ENCODE peak calls at places on chromosomes 16 and 17, in eight cellular contexts. One of them, this sample, is unnamed.

GRCh38 chr16:4646773-4647660 is 22.4 kb downstream of the MGRN1 start:
- DNase-seq in PC-3: no peak
- DNase-seq in A549: no peak
- DNase-seq in endodermal cell: no peak
- DNase-seq in aorta: no peak
- DNase-seq in lung: no peak
- DNase-seq in CD4-positive, alpha-beta memory T cell: no peak
- DNase-seq in cardiac muscle cell: no peak
- DNase-seq in this sample: no peak

GRCh38 chr17:17681744-17682292 is 560 bp downstream of the RAI1 start:
- DNase-seq in A549: no peak
- DNase-seq in endodermal cell: peak; percentile 76
- DNase-seq in cardiac muscle cell: no peak
- DNase-seq in PC-3: peak; percentile 33
- DNase-seq in aorta: peak; percentile 86
- DNase-seq in lung: no peak
- DNase-seq in CD4-positive, alpha-beta memory T cell: peak; percentile 21
- DNase-seq in this sample: peak; percentile 64

GRCh38 chr17:32142857-32143524 is 689 bp downstream of the RHOT1 start:
- DNase-seq in PC-3: peak; percentile 75
- DNase-seq in A549: peak; percentile 64
- DNase-seq in endodermal cell: peak; percentile 96
- DNase-seq in lung: peak; percentile 93
- DNase-seq in CD4-positive, alpha-beta memory T cell: no peak
- DNase-seq in cardiac muscle cell: peak; percentile 71
- DNase-seq in aorta: no peak
- DNase-seq in this sample: peak; percentile 81

GRCh38 chr16:78363843-78364242 is 264.4 kb downstream of the WWOX start:
- DNase-seq in lung: no peak
- DNase-seq in endodermal cell: peak; percentile 53
- DNase-seq in PC-3: no peak
- DNase-seq in cardiac muscle cell: no peak
- DNase-seq in CD4-positive, alpha-beta memory T cell: no peak
- DNase-seq in aorta: no peak
- DNase-seq in A549: no peak
- DNase-seq in this sample: no peak

GRCh38 chr17:187130-187529 is 5.7 kb upstream of the DOC2B start:
- DNase-seq in A549: no peak
- DNase-seq in PC-3: no peak
- DNase-seq in endodermal cell: no peak
- DNase-seq in aorta: no peak
- DNase-seq in lung: no peak
- DNase-seq in cardiac muscle cell: no peak
- DNase-seq in CD4-positive, alpha-beta memory T cell: no peak
- DNase-seq in this sample: no peak

GRCh38 chr16:85356157-85356556 is 243.9 kb upstream of the CIBAR2 start:
- DNase-seq in CD4-positive, alpha-beta memory T cell: no peak
- DNase-seq in A549: no peak
- DNase-seq in lung: no peak
- DNase-seq in endodermal cell: no peak
- DNase-seq in PC-3: no peak
- DNase-seq in cardiac muscle cell: no peak
- DNase-seq in aorta: no peak
- DNase-seq in this sample: no peak

GRCh38 chr17:31494259-31495048 is 103.0 kb downstream of the RAB11FIP4 start:
- DNase-seq in CD4-positive, alpha-beta memory T cell: peak; percentile 77
- DNase-seq in aorta: no peak
- DNase-seq in endodermal cell: no peak
- DNase-seq in A549: no peak
- DNase-seq in lung: no peak
- DNase-seq in cardiac muscle cell: no peak
- DNase-seq in PC-3: no peak
- DNase-seq in this sample: no peak

GRCh38 chr16:67474551-67474950 is 6.4 kb downstream of the ATP6V0D1 start:
- DNase-seq in A549: no peak
- DNase-seq in CD4-positive, alpha-beta memory T cell: no peak
- DNase-seq in endodermal cell: no peak
- DNase-seq in cardiac muscle cell: no peak
- DNase-seq in aorta: no peak
- DNase-seq in lung: no peak
- DNase-seq in PC-3: no peak
- DNase-seq in this sample: no peak

GRCh38 chr17:17815436-17816200 is 21.2 kb downstream of the SREBF1 start:
- DNase-seq in PC-3: no peak
- DNase-seq in aorta: no peak
- DNase-seq in A549: no peak
- DNase-seq in lung: no peak
- DNase-seq in CD4-positive, alpha-beta memory T cell: no peak
- DNase-seq in cardiac muscle cell: no peak
- DNase-seq in endodermal cell: no peak
- DNase-seq in this sample: no peak

GRCh38 chr16:85034591-85035433 is 7.2 kb downstream of the KIAA0513 start:
- DNase-seq in lung: no peak
- DNase-seq in A549: no peak
- DNase-seq in CD4-positive, alpha-beta memory T cell: no peak
- DNase-seq in aorta: no peak
- DNase-seq in endodermal cell: no peak
- DNase-seq in cardiac muscle cell: no peak
- DNase-seq in PC-3: no peak
- DNase-seq in this sample: no peak

GRCh38 chr17:45052052-45052772 is 780 bp upstream of the DCAKD start:
- DNase-seq in cardiac muscle cell: peak; percentile 42
- DNase-seq in aorta: peak; percentile 88
- DNase-seq in A549: no peak
- DNase-seq in endodermal cell: peak; percentile 85
- DNase-seq in lung: peak; percentile 41
- DNase-seq in PC-3: peak; percentile 27
- DNase-seq in CD4-positive, alpha-beta memory T cell: peak; percentile 70
- DNase-seq in this sample: peak; percentile 57

GRCh38 chr17:56902350-56902749 is 11.5 kb downstream of the TRIM25 start:
- DNase-seq in PC-3: peak; percentile 94
- DNase-seq in CD4-positive, alpha-beta memory T cell: no peak
- DNase-seq in aorta: no peak
- DNase-seq in cardiac muscle cell: peak; percentile 30
- DNase-seq in lung: no peak
- DNase-seq in A549: peak; percentile 68
- DNase-seq in endodermal cell: peak; percentile 45
- DNase-seq in this sample: peak; percentile 60

GRCh38 chr17:78922876-78923498 is 2.2 kb downstream of the TIMP2 start:
- DNase-seq in endodermal cell: no peak
- DNase-seq in aorta: no peak
- DNase-seq in cardiac muscle cell: no peak
- DNase-seq in CD4-positive, alpha-beta memory T cell: no peak
- DNase-seq in lung: no peak
- DNase-seq in PC-3: no peak
- DNase-seq in A549: no peak
- DNase-seq in this sample: peak; percentile 32
- H3K4me3 ChIP-seq in endodermal cell: no peak overlapping the region
- H3K4me3 ChIP-seq in aorta: no peak overlapping the region
- H3K4me3 ChIP-seq in cardiac muscle cell: no peak overlapping the region
- H3K4me3 ChIP-seq in CD4-positive, alpha-beta memory T cell: no peak overlapping the region
- H3K4me3 ChIP-seq in lung: no peak overlapping the region
- H3K4me3 ChIP-seq in PC-3: peak overlapping the region; percentile 85
- H3K4me3 ChIP-seq in A549: peak overlapping the region; percentile 86
- H3K4me3 ChIP-seq in this sample: peak overlapping the region; percentile 90

DNA sequence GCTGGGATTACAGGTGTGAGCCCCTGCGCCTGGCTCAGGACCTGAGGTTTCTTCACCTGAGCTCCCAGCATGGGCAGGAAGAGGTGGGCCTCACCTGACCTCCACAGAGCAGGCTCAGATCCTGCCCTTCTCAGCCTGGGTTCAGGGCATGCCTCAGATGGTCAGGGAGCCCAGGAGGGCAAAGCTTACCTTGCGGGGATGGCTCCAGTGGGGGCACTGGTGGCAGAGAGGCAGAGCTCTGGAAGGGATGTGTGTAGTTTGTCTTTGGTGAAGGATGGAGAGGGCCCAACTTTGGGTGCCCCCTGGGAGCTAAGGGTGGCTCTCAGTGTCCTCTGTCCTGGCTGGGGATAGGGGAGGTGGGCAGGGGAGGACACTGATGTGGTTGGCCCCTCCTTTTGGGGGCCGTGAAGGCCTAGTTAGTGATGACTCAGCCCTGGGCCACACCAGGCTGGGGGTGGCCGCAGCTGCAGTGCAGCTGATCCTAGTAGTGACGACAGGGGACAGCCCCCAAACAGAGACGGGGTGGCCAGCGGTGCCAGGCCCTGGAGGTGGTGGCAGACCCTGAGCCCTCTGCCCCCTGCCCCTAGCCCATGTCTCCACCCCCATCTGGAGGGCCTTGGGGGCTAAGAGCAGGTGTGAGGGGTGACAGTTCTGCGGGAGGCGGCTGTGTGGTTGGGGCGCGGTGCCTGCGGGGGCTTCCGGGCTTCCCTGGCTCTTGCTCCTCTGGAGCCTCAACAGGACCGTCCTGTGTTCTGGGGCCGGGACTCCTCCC is 5.8 kb downstream of the NHERF2 start:
- DNase-seq in endodermal cell: no peak
- DNase-seq in cardiac muscle cell: no peak
- DNase-seq in PC-3: no peak
- DNase-seq in lung: no peak
- DNase-seq in aorta: no peak
- DNase-seq in A549: no peak
- DNase-seq in CD4-positive, alpha-beta memory T cell: no peak
- DNase-seq in this sample: peak; percentile 49
- H3K4me1 ChIP-seq in endodermal cell: peaks cover 3% of the 10 kb centered on the region
- H3K4me1 ChIP-seq in cardiac muscle cell: peaks cover 7% of the 10 kb centered on the region
- H3K4me1 ChIP-seq in PC-3: peaks cover 54% of the 10 kb centered on the region
- H3K4me1 ChIP-seq in lung: no peaks in the 10 kb centered on the region
- H3K4me1 ChIP-seq in aorta: no peaks in the 10 kb centered on the region
- H3K4me1 ChIP-seq in A549: peaks cover 54% of the 10 kb centered on the region
- H3K4me1 ChIP-seq in CD4-positive, alpha-beta memory T cell: peaks cover 4% of the 10 kb centered on the region
- H3K4me1 ChIP-seq in this sample: peaks cover 39% of the 10 kb centered on the region

DNA sequence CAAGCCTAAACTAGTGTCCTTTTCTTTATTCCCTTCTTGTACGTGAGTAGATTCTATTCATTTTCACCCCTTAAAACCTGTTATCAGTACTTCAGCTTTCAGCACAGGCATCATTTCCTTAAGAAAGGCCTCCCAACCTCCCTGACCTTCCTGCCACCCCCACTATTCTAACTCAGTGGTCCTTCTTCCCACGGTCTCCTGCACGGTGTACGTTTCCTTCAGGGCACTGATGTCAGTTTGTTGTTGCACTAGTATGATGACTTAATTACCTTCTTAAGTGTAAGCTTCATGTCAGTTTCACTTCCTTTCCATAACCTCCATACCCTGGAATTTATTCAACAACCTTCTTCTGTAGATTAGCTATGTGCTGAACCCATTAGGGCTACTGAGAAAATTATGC is 484.2 kb downstream of the HS3ST4 start:
- DNase-seq in lung: no peak
- DNase-seq in aorta: no peak
- DNase-seq in CD4-positive, alpha-beta memory T cell: no peak
- DNase-seq in endodermal cell: peak; percentile 43
- DNase-seq in A549: no peak
- DNase-seq in PC-3: no peak
- DNase-seq in cardiac muscle cell: no peak
- DNase-seq in this sample: no peak
- H3K4me3 ChIP-seq in lung: no peak overlapping the region
- H3K4me3 ChIP-seq in aorta: no peak overlapping the region
- H3K4me3 ChIP-seq in CD4-positive, alpha-beta memory T cell: no peak overlapping the region
- H3K4me3 ChIP-seq in endodermal cell: no peak overlapping the region
- H3K4me3 ChIP-seq in A549: no peak overlapping the region
- H3K4me3 ChIP-seq in PC-3: no peak overlapping the region
- H3K4me3 ChIP-seq in cardiac muscle cell: no peak overlapping the region
- H3K4me3 ChIP-seq in this sample: no peak overlapping the region

GRCh38 chr17:41928693-41929251 is 1.6 kb upstream of the ODAD4 start:
- DNase-seq in A549: no peak
- DNase-seq in CD4-positive, alpha-beta memory T cell: no peak
- DNase-seq in lung: no peak
- DNase-seq in aorta: no peak
- DNase-seq in PC-3: no peak
- DNase-seq in endodermal cell: no peak
- DNase-seq in cardiac muscle cell: no peak
- DNase-seq in this sample: no peak
- H3K4me1 ChIP-seq in A549: peaks cover 35% of the 10 kb centered on the region
- H3K4me1 ChIP-seq in CD4-positive, alpha-beta memory T cell: peaks cover 23% of the 10 kb centered on the region
- H3K4me1 ChIP-seq in lung: no peaks in the 10 kb centered on the region
- H3K4me1 ChIP-seq in aorta: no peaks in the 10 kb centered on the region
- H3K4me1 ChIP-seq in PC-3: peaks cover 6% of the 10 kb centered on the region
- H3K4me1 ChIP-seq in endodermal cell: no peaks in the 10 kb centered on the region
- H3K4me1 ChIP-seq in cardiac muscle cell: peaks cover 6% of the 10 kb centered on the region
- H3K4me1 ChIP-seq in this sample: peaks cover 8% of the 10 kb centered on the region

This sample was measured in adipocyte.